ENCODE peak calls at places on chromosomes 6 and 20, in four cellular contexts. A, Q, Z and F are unnamed samples.

GRCh38 chr6:30678964-30679726 is 6.3 kb upstream of the DHX16 start:
- DNase-seq in Q (peak; percentile 84), A (peak; percentile 77), Z (no peak), F (peak; percentile 88)

GRCh38 chr6:22113046-22113766 is 183.6 kb downstream of the PRL start:
- DNase-seq in Z (no peak), Q (no peak), A (no peak), F (no peak)

GRCh38 chr20:16801919-16802651 is 53.9 kb downstream of the OTOR start:
- DNase-seq in Z (peak; percentile 8), Q (peak; percentile 37), A (no peak), F (peak; percentile 41)

GRCh38 chr6:15481892-15482291 is 180.9 kb downstream of the DTNBP1 start:
- DNase-seq in Q (peak; percentile 88), Z (no peak), A (no peak), F (no peak)

GRCh38 chr20:33832113-33832853 is 21.1 kb downstream of the CHMP4B start:
- DNase-seq in A (no peak), Q (no peak), Z (no peak), F (no peak)

GRCh38 chr6:52933778-52934177 is 24.3 kb upstream of the GSTA3 start:
- DNase-seq in A (no peak), Q (no peak), Z (no peak), F (no peak)

GRCh38 chr6:113190170-113190569 is 667.0 kb upstream of the MARCKS start:
- DNase-seq in Q (no peak), A (no peak), Z (no peak), F (no peak)

GRCh38 chr20:63781181-63781580 is 41.6 kb downstream of the SLC2A4RG start:
- DNase-seq in Z (no peak), A (no peak), Q (no peak), F (no peak)

GRCh38 chr6:10193321-10193720 is 221.6 kb downstream of the TFAP2A start:
- DNase-seq in Q (no peak), A (no peak), Z (no peak), F (no peak)

GRCh38 chr6:141033101-141033500 is 1099.6 kb upstream of the GJE1 start:
- DNase-seq in A (no peak), Z (no peak), Q (no peak), F (no peak)
- TF ChIP-seq SPI1 in A (no peak), Z (no peak), Q (no peak), F (no peak)

DNA sequence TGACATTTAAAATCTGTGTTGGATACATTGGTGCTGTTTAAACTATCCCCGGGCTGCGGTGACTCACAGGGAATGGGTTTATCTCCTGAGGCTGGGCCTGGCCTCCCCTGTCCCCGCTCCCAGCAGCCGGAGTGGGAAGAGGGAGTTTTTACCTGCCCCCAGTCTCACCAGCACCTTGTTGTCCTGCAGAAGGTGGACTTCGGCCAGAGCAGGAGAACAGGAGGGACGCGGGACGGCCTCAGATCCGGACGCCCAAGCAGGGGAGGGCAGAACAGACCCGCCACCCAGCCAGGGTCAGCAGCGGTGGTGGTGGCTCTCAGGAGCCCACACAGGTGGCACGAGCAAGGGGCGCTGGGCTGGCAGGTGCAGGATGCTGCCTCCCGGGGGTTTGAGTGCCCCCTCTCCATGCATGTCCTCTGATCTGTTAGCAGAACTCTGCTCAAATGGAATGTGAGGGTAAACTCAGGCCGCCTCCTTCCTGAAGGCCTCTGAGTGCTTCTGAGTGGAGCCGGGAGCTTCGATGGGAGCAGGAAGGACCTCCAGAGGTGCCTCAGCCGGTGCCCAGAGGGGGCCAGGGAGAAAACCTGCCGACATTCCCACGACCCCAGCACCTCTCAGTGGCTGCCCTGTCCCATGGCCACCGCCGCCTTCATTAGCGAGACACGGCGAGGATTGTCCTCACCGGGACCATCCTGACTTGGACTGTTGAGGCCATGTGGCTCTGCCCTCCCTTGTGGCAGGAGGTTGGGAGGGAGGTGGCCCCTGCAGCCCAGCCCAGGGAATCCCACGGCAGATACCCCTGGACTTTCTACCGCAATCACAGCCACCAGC is 43.4 kb upstream of the MRGBP start:
- DNase-seq in A (no peak), Z (no peak), Q (no peak), F (no peak)
- TF ChIP-seq SPI1 in A (no peak), Z (no peak), Q (no peak), F (no peak)

DNA sequence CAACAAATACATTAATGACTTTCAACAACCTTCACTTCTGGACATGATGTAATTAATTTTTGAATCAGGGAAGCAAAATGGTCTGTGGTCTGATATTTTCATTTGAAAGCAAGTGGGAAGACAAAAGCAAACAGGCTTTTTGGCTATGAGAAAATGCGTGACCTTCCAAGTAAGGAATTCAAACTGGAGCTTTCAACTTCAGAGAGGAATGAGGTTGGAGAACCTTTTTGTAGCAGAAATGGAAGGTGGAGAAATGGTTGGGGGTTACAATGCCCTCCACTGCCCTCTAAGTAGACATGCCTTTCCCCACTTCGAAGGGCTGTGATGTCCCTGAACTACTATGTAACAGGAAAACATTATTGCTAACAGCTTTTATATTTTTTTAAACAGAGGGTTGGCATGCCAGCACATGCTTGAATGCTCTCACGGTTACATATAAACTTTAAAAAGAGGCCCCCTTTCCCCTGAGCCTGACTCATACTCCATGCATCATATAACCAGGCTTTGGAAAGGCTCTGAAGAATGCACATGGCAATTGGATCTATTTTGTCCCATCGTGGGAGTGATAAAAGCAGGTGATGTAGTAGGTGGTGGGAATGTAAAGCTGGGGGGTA is 203.7 kb upstream of the CITED2 start:
- DNase-seq in Z (no peak), Q (no peak), A (no peak), F (no peak)
- TF ChIP-seq SPI1 in Z (no peak), Q (no peak), A (no peak), F (no peak)

GRCh38 chr6:44667226-44667625 is 279.7 kb downstream of the CDC5L start:
- DNase-seq in Z (no peak), Q (no peak), A (no peak), F (no peak)
- TF ChIP-seq SPI1 in Z (no peak), Q (no peak), A (no peak), F (no peak)

DNA sequence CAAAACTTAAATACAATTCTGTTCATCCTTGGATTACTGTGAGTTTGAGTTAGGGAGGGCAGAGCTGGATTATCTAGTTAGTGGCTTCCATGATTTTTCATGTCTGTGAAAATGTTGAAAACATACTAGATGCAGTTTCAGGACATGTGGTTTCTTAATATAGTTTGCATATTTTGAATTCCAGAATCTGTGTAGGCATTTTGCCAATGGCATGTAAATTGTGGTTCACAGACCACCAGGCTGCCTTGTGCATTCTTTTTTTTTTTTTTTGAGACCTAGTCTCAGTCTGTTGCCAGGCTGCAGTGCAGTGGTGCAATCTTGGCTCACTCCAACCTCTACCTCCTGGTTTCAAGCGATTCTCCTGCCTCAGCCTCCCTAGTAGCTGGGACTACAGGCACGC is 42.8 kb downstream of the CDC5L start:
- DNase-seq in Z (no peak), A (no peak), Q (no peak), F (no peak)
- TF ChIP-seq SPI1 in Z (no peak), A (no peak), Q (no peak), F (no peak)

GRCh38 chr6:120354452-120355098 is 979.7 kb downstream of the TBC1D32 start:
- DNase-seq in Q (no peak), A (no peak), Z (peak; percentile 4), F (no peak)

GRCh38 chr6:120352491-120352890 is 981.8 kb downstream of the TBC1D32 start:
- DNase-seq in Z (no peak), Q (no peak), A (no peak), F (no peak)

GRCh38 chr6:120357447-120357846 is 976.8 kb downstream of the TBC1D32 start:
- DNase-seq in Q (no peak), A (no peak), Z (no peak), F (no peak)

GRCh38 chr6:120355822-120356221 is 978.5 kb downstream of the TBC1D32 start:
- DNase-seq in Q (no peak), Z (no peak), A (no peak), F (no peak)
- TF ChIP-seq SPI1 in Q (no peak), Z (no peak), A (no peak), F (no peak)

GRCh38 chr6:105087571-105088211 is 92.1 kb downstream of the POPDC3 start:
- DNase-seq in A (no peak), Q (peak; percentile 48), Z (peak; percentile 17), F (peak; percentile 6)
- TF ChIP-seq SPI1 in A (no peak), Q (no peak), Z (no peak), F (no peak)

DNA sequence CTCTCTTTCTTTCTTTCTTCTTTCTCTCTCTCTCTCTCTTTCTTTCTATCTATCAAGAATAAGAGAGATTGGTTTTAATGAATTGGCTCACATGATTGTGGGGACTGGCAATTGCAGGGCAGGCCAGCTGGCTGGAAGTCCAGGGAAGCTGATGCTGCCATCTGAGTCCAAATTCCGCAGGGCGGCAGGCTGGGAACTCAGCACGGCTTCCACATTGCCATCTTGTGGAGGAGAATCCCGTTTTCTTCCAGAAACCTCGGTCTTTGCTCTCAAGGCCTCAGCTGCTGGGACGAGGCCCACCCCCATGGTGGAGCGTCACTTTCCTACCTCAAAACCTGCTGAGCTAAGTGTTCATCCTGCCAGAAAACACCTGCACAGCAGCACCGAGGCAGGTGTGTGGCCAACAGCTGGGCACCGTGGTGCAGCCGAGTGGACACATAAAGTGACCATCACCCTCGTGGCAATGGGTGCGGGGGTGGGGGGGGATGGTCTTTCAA is 58.8 kb upstream of the SLCO4A1 start:
- DNase-seq in Z (no peak), A (no peak), Q (no peak), F (no peak)
- TF ChIP-seq SPI1 in Z (no peak), A (no peak), Q (no peak), F (no peak)

GRCh38 chr6:6738922-6739717 is 150.6 kb downstream of the LY86 start:
- DNase-seq in Q (no peak), A (no peak), Z (no peak), F (no peak)
- TF ChIP-seq SPI1 in Q (no peak), A (no peak), Z (no peak), F (no peak)

GRCh38 chr6:71289039-71289801 is 609 bp downstream of the OGFRL1 start:
- DNase-seq in Q (no peak), Z (no peak), A (no peak), F (no peak)

GRCh38 chr6:71287926-71288227 is 734 bp upstream of the OGFRL1 start:
- DNase-seq in Z (peak; percentile 65), Q (no peak), A (no peak), F (no peak)

GRCh38 chr6:71288228-71289038 is at the start of gene OGFRL1:
- DNase-seq in Z (no peak), A (peak; percentile 77), Q (no peak), F (no peak)

GRCh38 chr6:71284785-71285184 is 3.8 kb upstream of the OGFRL1 start:
- DNase-seq in Z (no peak), A (no peak), Q (no peak), F (no peak)

DNA sequence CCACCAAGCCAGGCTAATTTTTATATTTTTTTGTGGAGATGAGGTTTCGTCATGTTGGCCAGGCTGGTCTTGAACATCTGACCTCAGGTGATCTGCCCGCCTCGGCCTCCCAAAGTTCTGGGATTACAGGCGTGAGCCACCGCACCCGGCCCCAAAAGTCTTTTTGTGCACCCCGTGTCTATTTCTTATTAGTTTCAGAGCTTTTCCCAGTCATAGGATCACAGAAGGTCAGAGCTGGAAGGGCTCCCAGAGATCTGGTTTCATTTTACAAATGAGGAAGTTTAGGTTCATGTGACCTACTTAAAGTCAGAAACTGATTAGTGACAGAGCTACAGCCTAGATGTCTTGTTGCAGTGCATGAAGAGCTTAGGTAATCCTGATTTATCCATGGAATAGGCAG is 1.6 kb upstream of the OGFRL1 start:
- DNase-seq in Q (no peak), A (no peak), Z (no peak), F (peak; percentile 36)
- TF ChIP-seq SPI1 in Q (no peak), A (no peak), Z (no peak), F (no peak)